ENCODE peak calls at places on chromosomes 3 and 15, in five cellular contexts. One of them, this sample, is unnamed.

GRCh38 chr15:66014022-66014421 is 144.7 kb downstream of the RAB11A start:
- DNase-seq in neural progenitor cell: no peak
- DNase-seq in K562: no peak
- DNase-seq in GM13977: no peak
- DNase-seq in IMR-90: no peak
- DNase-seq in this sample: no peak

GRCh38 chr15:38782156-38782555 is 217.5 kb upstream of the RASGRP1 start:
- DNase-seq in GM13977: no peak
- DNase-seq in K562: no peak
- DNase-seq in neural progenitor cell: no peak
- DNase-seq in IMR-90: no peak
- DNase-seq in this sample: no peak

GRCh38 chr3:66113542-66113941 is 74.8 kb upstream of the MAGI1 start:
- DNase-seq in IMR-90: no peak
- DNase-seq in neural progenitor cell: no peak
- DNase-seq in K562: no peak
- DNase-seq in GM13977: no peak
- DNase-seq in this sample: no peak

GRCh38 chr3:71636482-71636881 is 53.0 kb upstream of the FOXP1 start:
- DNase-seq in GM13977: no peak
- DNase-seq in neural progenitor cell: no peak
- DNase-seq in K562: no peak
- DNase-seq in IMR-90: no peak
- DNase-seq in this sample: no peak

GRCh38 chr3:36444909-36445308 is 64.6 kb downstream of the STAC start:
- DNase-seq in GM13977: no peak
- DNase-seq in neural progenitor cell: no peak
- DNase-seq in IMR-90: no peak
- DNase-seq in K562: no peak
- DNase-seq in this sample: no peak

GRCh38 chr3:72896996-72897757 is 9.3 kb downstream of the GXYLT2 start:
- DNase-seq in GM13977: no peak
- DNase-seq in IMR-90: peak; percentile 69
- DNase-seq in K562: no peak
- DNase-seq in neural progenitor cell: no peak
- DNase-seq in this sample: no peak

GRCh38 chr15:77487479-77487861 is 66.8 kb downstream of the HMG20A start:
- DNase-seq in IMR-90: no peak
- DNase-seq in K562: no peak
- DNase-seq in GM13977: no peak
- DNase-seq in neural progenitor cell: no peak
- DNase-seq in this sample: no peak

GRCh38 chr15:33846151-33846550 is 122.1 kb upstream of the CHRM5 start:
- DNase-seq in K562: no peak
- DNase-seq in neural progenitor cell: no peak
- DNase-seq in IMR-90: no peak
- DNase-seq in GM13977: no peak
- DNase-seq in this sample: no peak

GRCh38 chr3:17954801-17955200 is 212.4 kb upstream of the TBC1D5 start:
- DNase-seq in neural progenitor cell: peak; percentile 48
- DNase-seq in IMR-90: no peak
- DNase-seq in K562: no peak
- DNase-seq in GM13977: no peak
- DNase-seq in this sample: no peak

GRCh38 chr3:42654331-42655201 is 1.1 kb downstream of the ZBTB47 start:
- DNase-seq in K562: peak; percentile 83
- DNase-seq in neural progenitor cell: peak; percentile 92
- DNase-seq in IMR-90: peak; percentile 44
- DNase-seq in GM13977: peak; percentile 85
- DNase-seq in this sample: no peak
- TF ChIP-seq CTCF in K562: peak; percentile 24
- TF ChIP-seq CTCF in neural progenitor cell: peak; percentile 59
- TF ChIP-seq CTCF in IMR-90: peak; percentile 28
- TF ChIP-seq CTCF in GM13977: peak; percentile 28
- TF ChIP-seq CTCF in this sample: peak; percentile 17

GRCh38 chr3:106018111-106018510 is 149.3 kb upstream of the CBLB start:
- DNase-seq in K562: no peak
- DNase-seq in GM13977: no peak
- DNase-seq in neural progenitor cell: no peak
- DNase-seq in IMR-90: no peak
- DNase-seq in this sample: no peak

GRCh38 chr3:106025151-106025722 is 156.4 kb upstream of the CBLB start:
- DNase-seq in GM13977: no peak
- DNase-seq in neural progenitor cell: no peak
- DNase-seq in K562: no peak
- DNase-seq in IMR-90: peak; percentile 23
- DNase-seq in this sample: no peak

GRCh38 chr3:106018929-106019328 is 150.1 kb upstream of the CBLB start:
- DNase-seq in K562: no peak
- DNase-seq in IMR-90: no peak
- DNase-seq in neural progenitor cell: no peak
- DNase-seq in GM13977: no peak
- DNase-seq in this sample: no peak

GRCh38 chr3:106022913-106023312 is 154.1 kb upstream of the CBLB start:
- DNase-seq in K562: no peak
- DNase-seq in GM13977: no peak
- DNase-seq in neural progenitor cell: no peak
- DNase-seq in IMR-90: peak; percentile 15
- DNase-seq in this sample: no peak
- TF ChIP-seq CTCF in K562: no peak
- TF ChIP-seq CTCF in GM13977: no peak
- TF ChIP-seq CTCF in neural progenitor cell: no peak
- TF ChIP-seq CTCF in IMR-90: no peak
- TF ChIP-seq CTCF in this sample: no peak

GRCh38 chr15:67838789-67839332 is 984 bp downstream of the RNU6-1 start:
- DNase-seq in IMR-90: no peak
- DNase-seq in K562: no peak
- DNase-seq in GM13977: peak; percentile 44
- DNase-seq in neural progenitor cell: peak; percentile 87
- DNase-seq in this sample: no peak
- TF ChIP-seq CTCF in IMR-90: no peak
- TF ChIP-seq CTCF in K562: no peak
- TF ChIP-seq CTCF in GM13977: no peak
- TF ChIP-seq CTCF in neural progenitor cell: peak; percentile 19
- TF ChIP-seq CTCF in this sample: no peak

GRCh38 chr15:63243101-63243500 is 34.3 kb upstream of the APH1B start:
- DNase-seq in K562: no peak
- DNase-seq in neural progenitor cell: no peak
- DNase-seq in IMR-90: peak; percentile 74
- DNase-seq in GM13977: no peak
- DNase-seq in this sample: peak; percentile 64
- TF ChIP-seq CTCF in K562: no peak
- TF ChIP-seq CTCF in neural progenitor cell: no peak
- TF ChIP-seq CTCF in IMR-90: peak; percentile 30
- TF ChIP-seq CTCF in GM13977: no peak
- TF ChIP-seq CTCF in this sample: peak; percentile 13